ENCODE peak calls at places on chromosomes 3 and 15, in six cellular contexts. A, I, F, B, W and M are unnamed samples.

GRCh38 chr3:158260392-158260791 is 150.5 kb downstream of the RSRC1 start:
- DNase-seq in B (no peak), W (no peak), F (no peak), A (no peak), I (no peak), M (no peak)

GRCh38 chr15:34031987-34032760 is 6.8 kb downstream of the AVEN start:
- DNase-seq in I (no peak), A (no peak), B (no peak), F (no peak), W (no peak), M (no peak)

GRCh38 chr3:121477589-121477988 is 68.2 kb downstream of the POLQ start:
- DNase-seq in A (no peak), F (no peak), W (no peak), B (no peak), I (no peak), M (peak)

GRCh38 chr3:23809294-23809693 is 3.5 kb downstream of the UBE2E1 start:
- DNase-seq in F (no peak), I (no peak), W (peak), A (no peak), B (no peak), M (no peak)

GRCh38 chr3:146594843-146595482 is 10.2 kb downstream of the PLSCR5 start:
- DNase-seq in W (peak), B (no peak), I (no peak), A (no peak), F (no peak), M (peak)

GRCh38 chr3:174409085-174409743 is 449.9 kb upstream of the NAALADL2 start:
- DNase-seq in A (no peak), B (no peak), W (no peak), F (no peak), I (no peak), M (no peak)

GRCh38 chr3:176120507-176120906 is 1076.8 kb downstream of the TBL1XR1 start:
- DNase-seq in B (no peak), A (no peak), F (no peak), I (no peak), W (no peak), M (no peak)

GRCh38 chr3:37492977-37493471 is 318.6 kb upstream of the LRRFIP2 start:
- DNase-seq in A (no peak), W (no peak), F (no peak), I (no peak), B (no peak), M (no peak)

GRCh38 chr3:100954199-100954935 is 38.9 kb downstream of the ABI3BP start:
- DNase-seq in A (no peak), W (no peak), I (no peak), B (no peak), F (no peak), M (peak)

GRCh38 chr15:72117448-72117697 is 577 bp downstream of the MYO9A start:
- DNase-seq in I (peak), A (peak), B (peak), F (peak), W (peak), M (peak)

GRCh38 chr15:40240619-40241304 is 1.9 kb downstream of the PAK6 start:
- DNase-seq in A (no peak), W (no peak), B (no peak), I (peak), F (no peak), M (no peak)

GRCh38 chr15:78070049-78070698 is 7.3 kb downstream of the TBC1D2B start:
- DNase-seq in B (no peak), W (no peak), I (no peak), F (no peak), A (no peak), M (no peak)

GRCh38 chr15:92451225-92451825 is 57.6 kb downstream of the ST8SIA2 start:
- DNase-seq in F (no peak), A (no peak), I (no peak), B (no peak), W (no peak), M (peak)

GRCh38 chr3:36892457-36893136 is 52.3 kb downstream of the TRANK1 start:
- DNase-seq in A (no peak), B (no peak), I (no peak), F (no peak), W (no peak), M (no peak)

GRCh38 chr15:31405200-31405929 is 78.7 kb downstream of the KLF13 start:
- DNase-seq in B (no peak), W (peak), A (peak), I (no peak), F (no peak), M (no peak)

GRCh38 chr15:40069178-40070165 is 30.5 kb upstream of the SRP14 start:
- DNase-seq in A (peak), F (peak), W (peak), I (peak), B (no peak), M (no peak)

GRCh38 chr3:184717608-184717995 is 5.7 kb upstream of the MAGEF1 start:
- DNase-seq in F (no peak), B (no peak), I (no peak), A (no peak), W (no peak), M (no peak)

GRCh38 chr3:51280171-51280570 is 104.9 kb upstream of the MANF start:
- DNase-seq in A (no peak), W (no peak), F (no peak), I (no peak), B (no peak), M (no peak)

GRCh38 chr3:47324278-47324865 is 41.6 kb downstream of the KLHL18 start:
- DNase-seq in I (no peak), A (peak), F (no peak), W (peak), B (peak), M (peak)

GRCh38 chr15:51776952-51777574 is 25.7 kb downstream of the TMOD2 start:
- DNase-seq in I (no peak), W (peak), B (peak), A (peak), F (no peak), M (peak)

GRCh38 chr3:122864498-122864897 is 69.6 kb downstream of the SLC49A4 start:
- DNase-seq in B (no peak), A (no peak), F (no peak), W (no peak), I (no peak), M (no peak)

GRCh38 chr3:152961323-152961722 is 126.4 kb downstream of the P2RY1 start:
- DNase-seq in F (no peak), A (peak), W (no peak), I (no peak), B (peak), M (no peak)

GRCh38 chr3:158770254-158771017 is 31.4 kb upstream of the MFSD1 start:
- DNase-seq in B (no peak), I (no peak), A (no peak), F (no peak), W (no peak), M (peak)

GRCh38 chr3:109806929-109807328 is 469.6 kb upstream of the DPPA4 start:
- DNase-seq in B (no peak), I (no peak), A (no peak), F (no peak), W (peak), M (peak)

GRCh38 chr3:48405343-48405881 is 24.5 kb downstream of the PLXNB1 start:
- DNase-seq in A (no peak), B (no peak), W (no peak), I (peak), F (no peak), M (no peak)

GRCh38 chr3:38805765-38806386 is 10.1 kb downstream of the SCN10A start:
- DNase-seq in F (no peak), B (peak), W (peak), A (peak), I (no peak), M (peak)

GRCh38 chr15:72934006-72934405 is 118.3 kb upstream of the NEO1 start:
- DNase-seq in I (no peak), A (no peak), W (no peak), F (no peak), B (no peak), M (no peak)

GRCh38 chr3:107142786-107143185 is 234.5 kb upstream of the CCDC54 start:
- DNase-seq in B (no peak), W (no peak), F (no peak), A (no peak), I (no peak), M (no peak)

GRCh38 chr15:69665641-69666091 is 213.0 kb downstream of the RPLP1 start:
- DNase-seq in B (no peak), F (no peak), I (peak), W (no peak), A (no peak), M (no peak)

GRCh38 chr3:69411331-69411730 is 25.4 kb upstream of the FRMD4B start:
- DNase-seq in F (no peak), I (no peak), A (no peak), B (no peak), W (no peak), M (peak)

GRCh38 chr3:173045770-173046382 is 95.2 kb downstream of the SPATA16 start:
- DNase-seq in I (no peak), F (no peak), A (no peak), W (no peak), B (no peak), M (no peak)

GRCh38 chr3:193016437-193016887 is 98.8 kb upstream of the MB21D2 start:
- DNase-seq in W (no peak), B (peak), F (peak), A (no peak), I (no peak), M (peak)

GRCh38 chr3:21705769-21706168 is 45.2 kb downstream of the ZNF385D start:
- DNase-seq in F (peak), W (no peak), B (no peak), A (no peak), I (peak), M (peak)

GRCh38 chr15:74311734-74312444 is 55.6 kb downstream of the CYP11A1 start:
- DNase-seq in I (no peak), B (peak), A (no peak), F (no peak), W (no peak), M (peak)
- TF ChIP-seq CTCF in I (no peak), B (peak), A (no peak), F (peak), W (no peak), M (peak)

GRCh38 chr3:156676467-156677119 is 2.2 kb downstream of the TIPARP start:
- DNase-seq in B (no peak), I (no peak), F (no peak), A (no peak), W (no peak), M (peak)

GRCh38 chr3:156674046-156674910 is at the start of gene TIPARP:
- DNase-seq in I (peak), B (peak), A (peak), W (peak), F (peak), M (peak)

GRCh38 chr3:156677120-156677479 is 2.7 kb downstream of the TIPARP start:
- DNase-seq in I (no peak), F (no peak), W (no peak), A (no peak), B (no peak), M (no peak)

GRCh38 chr3:156674911-156675743 is 737 bp downstream of the TIPARP start:
- DNase-seq in I (peak), F (peak), B (peak), W (peak), A (peak), M (peak)

DNA sequence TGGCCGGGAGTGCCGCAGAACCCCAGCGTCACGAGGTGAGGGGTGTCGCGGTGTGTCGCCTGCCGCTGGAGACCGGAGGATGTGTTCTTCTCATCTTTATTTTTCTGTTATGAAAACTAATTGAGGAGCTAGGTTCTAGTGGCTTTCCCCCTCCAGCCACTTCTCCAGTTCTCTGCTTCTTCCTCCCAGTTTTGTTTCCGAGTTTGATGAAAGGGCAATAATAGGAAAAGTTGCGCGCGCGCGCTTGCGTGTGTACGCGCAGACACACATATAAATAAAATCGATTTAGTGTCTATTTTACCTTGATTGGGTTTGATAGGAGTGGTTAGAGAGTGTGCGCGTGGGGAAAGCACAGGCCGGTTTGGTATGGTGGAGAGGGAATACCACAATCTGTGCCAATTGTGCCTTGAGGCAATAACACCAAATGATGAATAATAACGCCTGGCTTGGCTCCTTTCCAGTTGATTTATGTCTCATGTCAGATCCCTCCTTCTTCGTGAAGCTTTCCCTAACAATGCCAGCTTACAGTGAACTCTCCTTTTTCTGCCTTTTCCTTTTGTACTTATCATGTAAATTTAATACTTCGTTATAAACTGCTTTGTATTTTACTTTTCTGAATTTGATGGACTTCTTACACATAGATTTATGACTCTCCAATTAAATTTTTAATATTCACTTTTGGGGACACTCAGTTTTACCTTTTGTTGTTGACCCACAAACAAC is 1.5 kb downstream of the TIPARP start:
- DNase-seq in I (peak), B (no peak), A (peak), W (no peak), F (peak), M (peak)
- TF ChIP-seq CTCF in I (no peak), B (no peak), A (no peak), W (no peak), F (no peak), M (peak)

GRCh38 chr15:55741592-55742497 is 1.1 kb downstream of the PRTG start:
- DNase-seq in B (peak), I (no peak), A (peak), F (no peak), W (no peak), M (no peak)
- TF ChIP-seq CTCF in B (no peak), I (no peak), A (no peak), F (no peak), W (no peak), M (peak)

GRCh38 chr3:41574900-41575299 is 375.6 kb downstream of the CTNNB1 start:
- DNase-seq in B (no peak), A (no peak), F (no peak), I (no peak), W (no peak), M (no peak)
- TF ChIP-seq CTCF in B (no peak), A (no peak), F (peak), I (no peak), W (no peak), M (peak)

GRCh38 chr3:159882784-159883779 is 105.6 kb upstream of the IL12A start:
- DNase-seq in A (no peak), I (no peak), F (no peak), B (no peak), W (no peak), M (peak)

GRCh38 chr3:159886050-159886449 is 102.6 kb upstream of the IL12A start:
- DNase-seq in W (no peak), F (no peak), B (no peak), I (no peak), A (no peak), M (no peak)

GRCh38 chr3:159882367-159882766 is 106.3 kb upstream of the IL12A start:
- DNase-seq in A (no peak), W (no peak), B (no peak), F (no peak), I (no peak), M (no peak)

GRCh38 chr3:159881828-159882309 is 106.8 kb upstream of the IL12A start:
- DNase-seq in W (no peak), F (no peak), A (no peak), B (no peak), I (no peak), M (no peak)

GRCh38 chr3:159884661-159885402 is 103.8 kb upstream of the IL12A start:
- DNase-seq in F (no peak), I (no peak), A (no peak), B (no peak), W (peak), M (peak)
- TF ChIP-seq CTCF in F (peak), I (no peak), A (peak), B (peak), W (peak), M (peak)

GRCh38 chr15:53586815-53587214 is 172.6 kb downstream of the WDR72 start:
- DNase-seq in I (no peak), B (peak), F (no peak), A (peak), W (peak), M (no peak)
- TF ChIP-seq CTCF in I (no peak), B (peak), F (peak), A (peak), W (no peak), M (peak)

GRCh38 chr15:90248760-90249122 is 615 bp upstream of the TTLL13 start:
- DNase-seq in I (no peak), A (no peak), F (no peak), W (no peak), B (no peak), M (no peak)

DNA sequence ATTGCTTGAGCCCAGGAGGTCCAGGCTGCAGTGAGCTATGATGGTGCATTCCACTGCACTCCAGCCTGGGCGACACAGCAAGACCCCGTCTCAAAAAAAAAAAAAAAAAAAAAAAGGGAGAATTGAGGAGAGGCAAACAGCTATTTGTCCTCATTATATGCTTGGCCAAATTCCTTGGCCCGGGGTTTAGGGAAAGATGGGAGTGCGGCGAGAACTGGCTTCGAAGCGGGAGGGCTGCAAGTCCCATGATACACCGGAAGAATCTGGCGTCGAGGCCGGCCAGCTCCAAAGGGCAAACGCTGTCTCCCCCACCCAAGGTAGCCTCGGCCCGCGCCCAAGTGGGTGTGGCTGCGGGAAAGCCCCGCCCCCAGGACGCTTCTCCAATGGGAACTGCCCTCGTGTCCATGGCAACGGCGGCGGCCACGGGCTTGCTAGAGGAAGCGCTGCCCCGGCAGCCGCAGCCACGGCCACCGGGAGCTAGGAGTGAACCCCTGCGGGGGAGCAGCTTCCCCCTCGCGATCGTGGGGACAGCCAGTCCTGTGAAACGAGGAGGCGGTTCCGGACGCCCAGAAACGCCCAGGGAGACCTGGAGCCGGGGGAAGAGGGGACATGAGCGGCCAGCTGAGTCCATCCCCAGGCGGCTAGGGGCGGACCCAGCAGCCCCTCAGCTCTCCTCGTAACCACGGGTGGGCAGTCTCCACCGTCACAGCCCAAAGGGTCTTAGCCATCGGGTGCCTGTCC is at the start of gene TTLL13:
- DNase-seq in A (peak), I (peak), F (peak), B (peak), W (peak), M (peak)
- TF ChIP-seq CTCF in A (no peak), I (no peak), F (peak), B (no peak), W (no peak), M (no peak)